ENCODE peak calls at places on chromosomes 12 and 14, in four cellular contexts. One of them, this sample, is unnamed.

GRCh38 chr14:90467501-90467900 is 70.7 kb downstream of the CALM1 start:
- DNase-seq in NCI-H1436: no peak
- DNase-seq in upper lobe of right lung: no peak
- DNase-seq in H7: no peak
- DNase-seq in this sample: no peak

GRCh38 chr12:132445884-132446471 is 44.0 kb upstream of the FBRSL1 start:
- DNase-seq in NCI-H1436: peak
- DNase-seq in upper lobe of right lung: peak
- DNase-seq in H7: peak
- DNase-seq in this sample: no peak

GRCh38 chr12:69042970-69043369 is 110.0 kb upstream of the CPM start:
- DNase-seq in NCI-H1436: no peak
- DNase-seq in upper lobe of right lung: no peak
- DNase-seq in H7: peak
- DNase-seq in this sample: no peak

GRCh38 chr12:123062682-123063426 is 82.4 kb downstream of the ARL6IP4 start:
- DNase-seq in NCI-H1436: no peak
- DNase-seq in upper lobe of right lung: no peak
- DNase-seq in H7: no peak
- DNase-seq in this sample: peak

GRCh38 chr12:90909069-90909676 is 45.8 kb downstream of the CCER1 start:
- DNase-seq in NCI-H1436: peak
- DNase-seq in upper lobe of right lung: no peak
- DNase-seq in H7: peak
- DNase-seq in this sample: peak

GRCh38 chr14:100967178-100967577 is 63.7 kb upstream of the RTL1 start:
- DNase-seq in NCI-H1436: no peak
- DNase-seq in upper lobe of right lung: no peak
- DNase-seq in H7: no peak
- DNase-seq in this sample: no peak

GRCh38 chr12:115597157-115597712 is 680.3 kb downstream of the MED13L start:
- DNase-seq in NCI-H1436: no peak
- DNase-seq in upper lobe of right lung: no peak
- DNase-seq in H7: no peak
- DNase-seq in this sample: no peak

GRCh38 chr14:70884595-70885342 is 22.5 kb upstream of the PCNX1 start:
- DNase-seq in NCI-H1436: no peak
- DNase-seq in upper lobe of right lung: no peak
- DNase-seq in H7: no peak
- DNase-seq in this sample: no peak

GRCh38 chr12:55797550-55797949 is 20.0 kb downstream of the SARNP start:
- DNase-seq in NCI-H1436: no peak
- DNase-seq in upper lobe of right lung: no peak
- DNase-seq in H7: no peak
- DNase-seq in this sample: no peak

GRCh38 chr12:65895759-65896656 is 71.7 kb downstream of the HMGA2 start:
- DNase-seq in NCI-H1436: no peak
- DNase-seq in upper lobe of right lung: no peak
- DNase-seq in H7: no peak
- DNase-seq in this sample: no peak

GRCh38 chr12:50222275-50222783 is 55.2 kb upstream of the CERS5 start:
- DNase-seq in NCI-H1436: no peak
- DNase-seq in upper lobe of right lung: no peak
- DNase-seq in H7: peak
- DNase-seq in this sample: peak

GRCh38 chr12:1529228-1529861 is 65.0 kb downstream of the FBXL14 start:
- DNase-seq in NCI-H1436: no peak
- DNase-seq in upper lobe of right lung: peak
- DNase-seq in H7: no peak
- DNase-seq in this sample: no peak

This sample was measured in amniotic stem cell.